ENCODE peak calls at places on chromosomes 1 and 21, in eight cellular contexts. One of them, this sample, is unnamed.

GRCh38 chr1:43991476-43992231 is at the start of gene CCDC24:
- DNase-seq in body of pancreas: peak
- DNase-seq in HCT116: peak
- DNase-seq in uterus: peak
- DNase-seq in AG04449: no peak
- DNase-seq in tibial artery: peak
- DNase-seq in fibroblast of lung: peak
- DNase-seq in right lobe of liver: peak
- DNase-seq in this sample: no peak

GRCh38 chr1:155038602-155039307 is 5.1 kb downstream of the DCST1 start:
- DNase-seq in body of pancreas: no peak
- DNase-seq in HCT116: no peak
- DNase-seq in uterus: no peak
- DNase-seq in AG04449: no peak
- DNase-seq in tibial artery: no peak
- DNase-seq in fibroblast of lung: peak
- DNase-seq in right lobe of liver: no peak
- DNase-seq in this sample: no peak

GRCh38 chr1:45444609-45445131 is 46.3 kb downstream of the TESK2 start:
- DNase-seq in body of pancreas: no peak
- DNase-seq in HCT116: no peak
- DNase-seq in uterus: no peak
- DNase-seq in AG04449: no peak
- DNase-seq in tibial artery: no peak
- DNase-seq in fibroblast of lung: no peak
- DNase-seq in right lobe of liver: no peak
- DNase-seq in this sample: no peak

GRCh38 chr1:182185147-182185546 is 123.6 kb upstream of the ZNF648 start:
- DNase-seq in body of pancreas: no peak
- DNase-seq in HCT116: no peak
- DNase-seq in uterus: no peak
- DNase-seq in AG04449: no peak
- DNase-seq in tibial artery: no peak
- DNase-seq in fibroblast of lung: no peak
- DNase-seq in right lobe of liver: no peak
- DNase-seq in this sample: no peak

GRCh38 chr1:48841945-48842344 is 65.3 kb upstream of the BEND5 start:
- DNase-seq in body of pancreas: no peak
- DNase-seq in HCT116: no peak
- DNase-seq in uterus: no peak
- DNase-seq in AG04449: no peak
- DNase-seq in tibial artery: no peak
- DNase-seq in fibroblast of lung: no peak
- DNase-seq in right lobe of liver: no peak
- DNase-seq in this sample: no peak

GRCh38 chr1:9784508-9785133 is 39.1 kb downstream of the CLSTN1 start:
- DNase-seq in body of pancreas: peak
- DNase-seq in HCT116: peak
- DNase-seq in uterus: peak
- DNase-seq in AG04449: no peak
- DNase-seq in tibial artery: no peak
- DNase-seq in fibroblast of lung: peak
- DNase-seq in right lobe of liver: no peak
- DNase-seq in this sample: no peak

GRCh38 chr21:33230518-33231324 is 983 bp downstream of the IFNAR2 start:
- DNase-seq in body of pancreas: peak
- DNase-seq in HCT116: no peak
- DNase-seq in uterus: peak
- DNase-seq in AG04449: peak
- DNase-seq in tibial artery: peak
- DNase-seq in fibroblast of lung: peak
- DNase-seq in right lobe of liver: peak
- DNase-seq in this sample: no peak

GRCh38 chr1:94888201-94888600 is 38.7 kb downstream of the CNN3 start:
- DNase-seq in body of pancreas: no peak
- DNase-seq in HCT116: no peak
- DNase-seq in uterus: no peak
- DNase-seq in AG04449: no peak
- DNase-seq in tibial artery: no peak
- DNase-seq in fibroblast of lung: no peak
- DNase-seq in right lobe of liver: no peak
- DNase-seq in this sample: no peak

GRCh38 chr1:156889802-156890585 is 3.5 kb upstream of the PEAR1 start:
- DNase-seq in body of pancreas: peak
- DNase-seq in HCT116: peak
- DNase-seq in uterus: peak
- DNase-seq in AG04449: no peak
- DNase-seq in tibial artery: peak
- DNase-seq in fibroblast of lung: peak
- DNase-seq in right lobe of liver: peak
- DNase-seq in this sample: no peak

GRCh38 chr1:81827942-81828341 is 27.2 kb downstream of the ADGRL2 start:
- DNase-seq in body of pancreas: no peak
- DNase-seq in HCT116: no peak
- DNase-seq in uterus: no peak
- DNase-seq in AG04449: no peak
- DNase-seq in tibial artery: no peak
- DNase-seq in fibroblast of lung: no peak
- DNase-seq in right lobe of liver: no peak
- DNase-seq in this sample: no peak

GRCh38 chr1:245956225-245956624 is 550.9 kb downstream of the SMYD3 start:
- DNase-seq in body of pancreas: no peak
- DNase-seq in HCT116: no peak
- DNase-seq in uterus: no peak
- DNase-seq in AG04449: no peak
- DNase-seq in tibial artery: no peak
- DNase-seq in fibroblast of lung: peak
- DNase-seq in right lobe of liver: no peak
- DNase-seq in this sample: peak

DNA sequence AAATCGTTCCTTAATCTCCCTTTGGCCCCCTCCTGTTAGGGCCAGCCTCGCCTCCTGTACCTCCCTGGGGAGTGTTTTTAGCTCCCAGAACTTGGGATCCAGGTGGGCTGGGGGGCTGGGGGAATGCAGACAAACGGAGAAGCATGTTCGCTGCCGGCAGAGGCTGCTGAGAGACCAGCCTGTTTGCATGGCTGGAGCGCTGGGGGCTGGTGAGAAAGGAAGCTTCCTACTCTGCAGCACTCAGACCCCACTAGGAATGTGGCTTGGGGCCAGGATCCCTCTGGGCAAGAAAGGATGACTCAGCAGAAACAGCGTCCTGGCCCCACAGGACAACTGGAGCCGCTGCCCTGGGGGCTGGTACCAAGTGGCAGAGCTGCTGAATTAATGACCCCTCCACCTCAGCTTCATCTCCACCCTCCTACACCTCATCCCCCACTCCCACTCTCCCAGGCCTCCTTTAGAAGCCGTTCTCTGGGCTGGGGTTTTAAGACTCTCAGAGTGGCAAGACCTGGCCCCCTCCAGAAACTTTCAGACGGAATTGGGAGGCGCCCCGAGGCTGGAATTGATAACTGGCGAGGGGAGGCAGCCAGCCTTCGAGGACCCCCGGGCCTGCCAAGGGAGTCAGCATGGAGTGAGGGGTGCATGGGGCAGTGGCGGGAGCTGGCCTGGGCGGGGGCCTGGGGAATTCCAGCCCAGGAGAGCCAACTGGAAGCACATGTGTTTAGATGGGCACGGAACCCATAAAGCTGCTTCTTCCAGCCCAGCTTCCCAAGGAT is 28.5 kb upstream of the EPS8L3 start:
- DNase-seq in body of pancreas: peak
- DNase-seq in HCT116: no peak
- DNase-seq in uterus: peak
- DNase-seq in AG04449: peak
- DNase-seq in tibial artery: peak
- DNase-seq in fibroblast of lung: peak
- DNase-seq in right lobe of liver: peak
- DNase-seq in this sample: peak
- TF ChIP-seq CTCF in body of pancreas: no peak
- TF ChIP-seq CTCF in HCT116: no peak
- TF ChIP-seq CTCF in uterus: peak
- TF ChIP-seq CTCF in AG04449: peak
- TF ChIP-seq CTCF in tibial artery: no peak
- TF ChIP-seq CTCF in fibroblast of lung: peak
- TF ChIP-seq CTCF in right lobe of liver: no peak
- TF ChIP-seq CTCF in this sample: peak

GRCh38 chr21:46188226-46189212 is 4.3 kb upstream of the SPATC1L start:
- DNase-seq in body of pancreas: peak
- DNase-seq in HCT116: peak
- DNase-seq in uterus: peak
- DNase-seq in AG04449: no peak
- DNase-seq in tibial artery: no peak
- DNase-seq in fibroblast of lung: peak
- DNase-seq in right lobe of liver: no peak
- DNase-seq in this sample: no peak
- H3K4me3 ChIP-seq in body of pancreas: no peak
- H3K4me3 ChIP-seq in HCT116: no peak
- H3K4me3 ChIP-seq in uterus: no peak
- H3K4me3 ChIP-seq in AG04449: no peak
- H3K4me3 ChIP-seq in tibial artery: no peak
- H3K4me3 ChIP-seq in fibroblast of lung: no peak
- H3K4me3 ChIP-seq in right lobe of liver: no peak
- H3K4me3 ChIP-seq in this sample: no peak

GRCh38 chr1:203480084-203480483 is 4.5 kb downstream of the PRELP start:
- DNase-seq in body of pancreas: no peak
- DNase-seq in HCT116: no peak
- DNase-seq in uterus: peak
- DNase-seq in AG04449: no peak
- DNase-seq in tibial artery: no peak
- DNase-seq in fibroblast of lung: peak
- DNase-seq in right lobe of liver: no peak
- DNase-seq in this sample: no peak
- TF ChIP-seq CTCF in body of pancreas: no peak
- TF ChIP-seq CTCF in HCT116: no peak
- TF ChIP-seq CTCF in uterus: peak
- TF ChIP-seq CTCF in AG04449: no peak
- TF ChIP-seq CTCF in tibial artery: peak
- TF ChIP-seq CTCF in fibroblast of lung: peak
- TF ChIP-seq CTCF in right lobe of liver: no peak
- TF ChIP-seq CTCF in this sample: no peak

GRCh38 chr1:115838426-115838804 is 2.5 kb downstream of the NHLH2 start:
- DNase-seq in body of pancreas: no peak
- DNase-seq in HCT116: no peak
- DNase-seq in uterus: no peak
- DNase-seq in AG04449: no peak
- DNase-seq in tibial artery: no peak
- DNase-seq in fibroblast of lung: no peak
- DNase-seq in right lobe of liver: no peak
- DNase-seq in this sample: no peak
- H3K4me3 ChIP-seq in body of pancreas: no peak
- H3K4me3 ChIP-seq in HCT116: no peak
- H3K4me3 ChIP-seq in uterus: no peak
- H3K4me3 ChIP-seq in AG04449: no peak
- H3K4me3 ChIP-seq in tibial artery: peak
- H3K4me3 ChIP-seq in fibroblast of lung: no peak
- H3K4me3 ChIP-seq in right lobe of liver: no peak
- H3K4me3 ChIP-seq in this sample: no peak

DNA sequence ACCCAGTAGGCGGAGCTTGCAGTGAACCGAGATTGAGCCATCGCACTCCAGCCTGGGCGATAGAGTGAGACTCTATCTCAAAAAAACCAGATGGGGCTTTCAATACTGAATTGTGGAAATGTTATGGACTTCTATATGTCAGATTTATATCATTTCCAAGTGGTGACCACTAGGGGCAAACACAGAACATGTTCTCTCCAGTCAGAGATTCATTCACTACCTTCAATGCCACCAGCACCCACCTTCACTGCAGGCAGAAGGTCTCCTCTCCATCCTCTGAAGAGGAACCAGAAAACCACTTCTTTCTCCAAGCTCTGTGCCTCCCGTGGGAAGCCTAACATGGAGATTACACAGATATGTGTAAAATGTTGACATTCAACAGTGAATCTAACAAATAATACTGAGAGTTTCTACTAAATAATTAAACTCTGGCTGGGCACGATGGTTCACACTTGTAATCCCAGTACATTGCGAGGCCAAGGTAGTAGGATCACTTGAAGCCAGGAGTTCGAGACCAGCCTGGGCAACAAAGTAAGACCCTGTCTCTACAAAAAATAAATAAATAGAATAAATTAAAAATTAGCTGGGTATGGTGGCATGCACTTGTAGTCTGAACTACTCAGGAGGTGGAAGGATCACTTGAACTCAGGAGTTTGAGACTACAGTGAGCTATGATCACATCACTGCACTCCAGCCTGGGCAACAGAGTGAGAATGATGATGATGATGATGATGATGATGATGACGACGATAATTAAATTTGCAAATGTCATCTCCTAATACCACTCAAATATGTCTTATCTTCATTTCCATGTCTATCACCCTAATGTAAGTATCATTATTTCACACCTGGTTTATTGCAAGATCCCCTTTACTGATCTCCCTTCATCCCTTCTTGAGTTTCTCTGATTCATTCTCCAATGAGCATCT is 151.1 kb downstream of the ZNF281 start:
- DNase-seq in body of pancreas: no peak
- DNase-seq in HCT116: peak
- DNase-seq in uterus: no peak
- DNase-seq in AG04449: no peak
- DNase-seq in tibial artery: no peak
- DNase-seq in fibroblast of lung: no peak
- DNase-seq in right lobe of liver: no peak
- DNase-seq in this sample: no peak
- TF ChIP-seq CTCF in body of pancreas: peak
- TF ChIP-seq CTCF in HCT116: peak
- TF ChIP-seq CTCF in uterus: no peak
- TF ChIP-seq CTCF in AG04449: peak
- TF ChIP-seq CTCF in tibial artery: no peak
- TF ChIP-seq CTCF in fibroblast of lung: peak
- TF ChIP-seq CTCF in right lobe of liver: peak
- TF ChIP-seq CTCF in this sample: peak